ENCODE peak calls at places on chromosomes 11 and 22, in seven cellular contexts. One of them, this sample, is unnamed.

GRCh38 chr11:198236-198806 is 5.4 kb downstream of the SCGB1C1 start:
- DNase-seq in HL-60: no peak
- DNase-seq in endodermal cell: peak; percentile 29
- DNase-seq in CD4-positive, alpha-beta T cell: no peak
- DNase-seq in AG10803: no peak
- DNase-seq in dorsolateral prefrontal cortex: peak; percentile 20
- DNase-seq in endothelial cell: no peak
- DNase-seq in this sample: peak; percentile 57

GRCh38 chr11:5237384-5237783 is 3.1 kb upstream of the HBD start:
- DNase-seq in HL-60: no peak
- DNase-seq in endodermal cell: no peak
- DNase-seq in CD4-positive, alpha-beta T cell: no peak
- DNase-seq in AG10803: no peak
- DNase-seq in dorsolateral prefrontal cortex: no peak
- DNase-seq in endothelial cell: no peak
- DNase-seq in this sample: no peak

GRCh38 chr11:10785146-10785474 is 23.6 kb downstream of the EIF4G2 start:
- DNase-seq in HL-60: no peak
- DNase-seq in endodermal cell: no peak
- DNase-seq in CD4-positive, alpha-beta T cell: no peak
- DNase-seq in AG10803: no peak
- DNase-seq in dorsolateral prefrontal cortex: no peak
- DNase-seq in endothelial cell: no peak
- DNase-seq in this sample: no peak

GRCh38 chr11:116225236-116225635 is 547.6 kb downstream of the BUD13 start:
- DNase-seq in HL-60: no peak
- DNase-seq in endodermal cell: peak; percentile 62
- DNase-seq in CD4-positive, alpha-beta T cell: no peak
- DNase-seq in AG10803: no peak
- DNase-seq in dorsolateral prefrontal cortex: no peak
- DNase-seq in endothelial cell: no peak
- DNase-seq in this sample: no peak

GRCh38 chr22:40665312-40665711 is 14.0 kb upstream of the MCHR1 start:
- DNase-seq in HL-60: no peak
- DNase-seq in endodermal cell: no peak
- DNase-seq in CD4-positive, alpha-beta T cell: no peak
- DNase-seq in AG10803: peak; percentile 78
- DNase-seq in dorsolateral prefrontal cortex: peak; percentile 69
- DNase-seq in endothelial cell: no peak
- DNase-seq in this sample: no peak

GRCh38 chr11:117824571-117825537 is at the start of gene FXYD2:
- DNase-seq in HL-60: no peak
- DNase-seq in endodermal cell: peak; percentile 53
- DNase-seq in CD4-positive, alpha-beta T cell: no peak
- DNase-seq in AG10803: no peak
- DNase-seq in dorsolateral prefrontal cortex: no peak
- DNase-seq in endothelial cell: no peak
- DNase-seq in this sample: peak; percentile 67

GRCh38 chr11:10807629-10808552 is 835 bp downstream of the EIF4G2 start:
- DNase-seq in HL-60: peak; percentile 57
- DNase-seq in endodermal cell: peak; percentile 67
- DNase-seq in CD4-positive, alpha-beta T cell: peak; percentile 30
- DNase-seq in AG10803: peak; percentile 60
- DNase-seq in dorsolateral prefrontal cortex: peak; percentile 54
- DNase-seq in endothelial cell: peak; percentile 60
- DNase-seq in this sample: peak; percentile 86

GRCh38 chr11:7021318-7021717 is 1.0 kb downstream of the NLRP14 start:
- DNase-seq in HL-60: no peak
- DNase-seq in endodermal cell: no peak
- DNase-seq in CD4-positive, alpha-beta T cell: no peak
- DNase-seq in AG10803: no peak
- DNase-seq in dorsolateral prefrontal cortex: no peak
- DNase-seq in endothelial cell: no peak
- DNase-seq in this sample: no peak

GRCh38 chr11:67352546-67353316 is 615 bp downstream of the POLD4 start:
- DNase-seq in HL-60: peak; percentile 66
- DNase-seq in endodermal cell: no peak
- DNase-seq in CD4-positive, alpha-beta T cell: no peak
- DNase-seq in AG10803: peak; percentile 28
- DNase-seq in dorsolateral prefrontal cortex: no peak
- DNase-seq in endothelial cell: no peak
- DNase-seq in this sample: peak; percentile 69

GRCh38 chr11:68461284-68461861 is 821 bp downstream of the PPP6R3 start:
- DNase-seq in HL-60: no peak
- DNase-seq in endodermal cell: peak; percentile 74
- DNase-seq in CD4-positive, alpha-beta T cell: no peak
- DNase-seq in AG10803: no peak
- DNase-seq in dorsolateral prefrontal cortex: no peak
- DNase-seq in endothelial cell: no peak
- DNase-seq in this sample: peak; percentile 10

GRCh38 chr22:36756031-36756430 is 19.9 kb downstream of the IFT27 start:
- DNase-seq in HL-60: no peak
- DNase-seq in endodermal cell: peak; percentile 41
- DNase-seq in CD4-positive, alpha-beta T cell: no peak
- DNase-seq in AG10803: no peak
- DNase-seq in dorsolateral prefrontal cortex: no peak
- DNase-seq in endothelial cell: no peak
- DNase-seq in this sample: peak; percentile 46

GRCh38 chr11:44928807-44929206 is 21.9 kb downstream of the TP53I11 start:
- DNase-seq in HL-60: no peak
- DNase-seq in endodermal cell: peak; percentile 90
- DNase-seq in CD4-positive, alpha-beta T cell: no peak
- DNase-seq in AG10803: no peak
- DNase-seq in dorsolateral prefrontal cortex: no peak
- DNase-seq in endothelial cell: no peak
- DNase-seq in this sample: no peak

GRCh38 chr11:120457996-120458395 is 53.6 kb upstream of the GRIK4 start:
- DNase-seq in HL-60: no peak
- DNase-seq in endodermal cell: no peak
- DNase-seq in CD4-positive, alpha-beta T cell: no peak
- DNase-seq in AG10803: no peak
- DNase-seq in dorsolateral prefrontal cortex: no peak
- DNase-seq in endothelial cell: no peak
- DNase-seq in this sample: no peak

GRCh38 chr11:110531056-110531756 is 101.5 kb downstream of the FDX1 start:
- DNase-seq in HL-60: no peak
- DNase-seq in endodermal cell: no peak
- DNase-seq in CD4-positive, alpha-beta T cell: no peak
- DNase-seq in AG10803: no peak
- DNase-seq in dorsolateral prefrontal cortex: no peak
- DNase-seq in endothelial cell: no peak
- DNase-seq in this sample: no peak

GRCh38 chr22:19875061-19875530 is 20.4 kb upstream of the GNB1L start:
- DNase-seq in HL-60: no peak
- DNase-seq in endodermal cell: no peak
- DNase-seq in CD4-positive, alpha-beta T cell: no peak
- DNase-seq in AG10803: no peak
- DNase-seq in dorsolateral prefrontal cortex: peak; percentile 36
- DNase-seq in endothelial cell: no peak
- DNase-seq in this sample: peak; percentile 70

GRCh38 chr11:12841946-12842630 is 167.0 kb upstream of the RASSF10 start:
- DNase-seq in HL-60: no peak
- DNase-seq in endodermal cell: no peak
- DNase-seq in CD4-positive, alpha-beta T cell: no peak
- DNase-seq in AG10803: peak; percentile 83
- DNase-seq in dorsolateral prefrontal cortex: no peak
- DNase-seq in endothelial cell: peak; percentile 22
- DNase-seq in this sample: no peak

GRCh38 chr11:134731562-134731961 is 319.5 kb upstream of the B3GAT1 start:
- DNase-seq in HL-60: no peak
- DNase-seq in endodermal cell: peak; percentile 91
- DNase-seq in CD4-positive, alpha-beta T cell: no peak
- DNase-seq in AG10803: no peak
- DNase-seq in dorsolateral prefrontal cortex: no peak
- DNase-seq in endothelial cell: no peak
- DNase-seq in this sample: no peak

GRCh38 chr11:83140691-83141455 is 16.1 kb upstream of the PCF11 start:
- DNase-seq in HL-60: no peak
- DNase-seq in endodermal cell: no peak
- DNase-seq in CD4-positive, alpha-beta T cell: no peak
- DNase-seq in AG10803: no peak
- DNase-seq in dorsolateral prefrontal cortex: no peak
- DNase-seq in endothelial cell: no peak
- DNase-seq in this sample: no peak

GRCh38 chr11:97683733-97684132 is 1293.9 kb downstream of the JRKL start:
- DNase-seq in HL-60: peak; percentile 20
- DNase-seq in endodermal cell: peak; percentile 84
- DNase-seq in CD4-positive, alpha-beta T cell: no peak
- DNase-seq in AG10803: no peak
- DNase-seq in dorsolateral prefrontal cortex: no peak
- DNase-seq in endothelial cell: no peak
- DNase-seq in this sample: no peak

GRCh38 chr11:101127699-101128570 is 1.7 kb downstream of the PGR start:
- DNase-seq in HL-60: no peak
- DNase-seq in endodermal cell: peak; percentile 85
- DNase-seq in CD4-positive, alpha-beta T cell: no peak
- DNase-seq in AG10803: no peak
- DNase-seq in dorsolateral prefrontal cortex: no peak
- DNase-seq in endothelial cell: peak; percentile 37
- DNase-seq in this sample: peak; percentile 65

GRCh38 chr11:12636871-12637410 is 37.3 kb upstream of the TEAD1 start:
- DNase-seq in HL-60: no peak
- DNase-seq in endodermal cell: no peak
- DNase-seq in CD4-positive, alpha-beta T cell: no peak
- DNase-seq in AG10803: no peak
- DNase-seq in dorsolateral prefrontal cortex: no peak
- DNase-seq in endothelial cell: no peak
- DNase-seq in this sample: no peak

GRCh38 chr11:72586591-72587090 is 87.6 kb downstream of the PDE2A start:
- DNase-seq in HL-60: no peak
- DNase-seq in endodermal cell: no peak
- DNase-seq in CD4-positive, alpha-beta T cell: no peak
- DNase-seq in AG10803: no peak
- DNase-seq in dorsolateral prefrontal cortex: peak; percentile 34
- DNase-seq in endothelial cell: no peak
- DNase-seq in this sample: no peak

GRCh38 chr11:101555366-101555765 is 28.4 kb downstream of the TRPC6 start:
- DNase-seq in HL-60: no peak
- DNase-seq in endodermal cell: no peak
- DNase-seq in CD4-positive, alpha-beta T cell: no peak
- DNase-seq in AG10803: peak; percentile 15
- DNase-seq in dorsolateral prefrontal cortex: no peak
- DNase-seq in endothelial cell: no peak
- DNase-seq in this sample: no peak

GRCh38 chr11:122785156-122785605 is 53.1 kb upstream of the CRTAM start:
- DNase-seq in HL-60: no peak
- DNase-seq in endodermal cell: no peak
- DNase-seq in CD4-positive, alpha-beta T cell: no peak
- DNase-seq in AG10803: no peak
- DNase-seq in dorsolateral prefrontal cortex: no peak
- DNase-seq in endothelial cell: no peak
- DNase-seq in this sample: no peak

GRCh38 chr11:111557425-111558111 is 17.0 kb downstream of the LAYN start:
- DNase-seq in HL-60: no peak
- DNase-seq in endodermal cell: no peak
- DNase-seq in CD4-positive, alpha-beta T cell: no peak
- DNase-seq in AG10803: peak; percentile 98
- DNase-seq in dorsolateral prefrontal cortex: no peak
- DNase-seq in endothelial cell: no peak
- DNase-seq in this sample: no peak

GRCh38 chr11:35166369-35167360 is 27.7 kb downstream of the CD44 start:
- DNase-seq in HL-60: no peak
- DNase-seq in endodermal cell: no peak
- DNase-seq in CD4-positive, alpha-beta T cell: peak; percentile 22
- DNase-seq in AG10803: peak; percentile 94
- DNase-seq in dorsolateral prefrontal cortex: peak; percentile 65
- DNase-seq in endothelial cell: no peak
- DNase-seq in this sample: no peak

GRCh38 chr11:103862827-103863213 is 173.6 kb upstream of the DDI1 start:
- DNase-seq in HL-60: no peak
- DNase-seq in endodermal cell: peak; percentile 55
- DNase-seq in CD4-positive, alpha-beta T cell: no peak
- DNase-seq in AG10803: no peak
- DNase-seq in dorsolateral prefrontal cortex: no peak
- DNase-seq in endothelial cell: no peak
- DNase-seq in this sample: no peak

GRCh38 chr11:21588754-21589153 is 604.1 kb upstream of the ANO5 start:
- DNase-seq in HL-60: no peak
- DNase-seq in endodermal cell: no peak
- DNase-seq in CD4-positive, alpha-beta T cell: no peak
- DNase-seq in AG10803: no peak
- DNase-seq in dorsolateral prefrontal cortex: no peak
- DNase-seq in endothelial cell: no peak
- DNase-seq in this sample: no peak

GRCh38 chr22:46802608-46803027 is 40.2 kb downstream of the TBC1D22A start:
- DNase-seq in HL-60: no peak
- DNase-seq in endodermal cell: peak; percentile 42
- DNase-seq in CD4-positive, alpha-beta T cell: no peak
- DNase-seq in AG10803: no peak
- DNase-seq in dorsolateral prefrontal cortex: no peak
- DNase-seq in endothelial cell: no peak
- DNase-seq in this sample: no peak

GRCh38 chr11:68206211-68206610 is 6.9 kb downstream of the KMT5B start:
- DNase-seq in HL-60: no peak
- DNase-seq in endodermal cell: peak; percentile 65
- DNase-seq in CD4-positive, alpha-beta T cell: no peak
- DNase-seq in AG10803: peak; percentile 67
- DNase-seq in dorsolateral prefrontal cortex: no peak
- DNase-seq in endothelial cell: peak; percentile 17
- DNase-seq in this sample: no peak

GRCh38 chr11:132999031-132999430 is 533.3 kb downstream of the OPCML start:
- DNase-seq in HL-60: no peak
- DNase-seq in endodermal cell: no peak
- DNase-seq in CD4-positive, alpha-beta T cell: no peak
- DNase-seq in AG10803: no peak
- DNase-seq in dorsolateral prefrontal cortex: no peak
- DNase-seq in endothelial cell: no peak
- DNase-seq in this sample: no peak
- TF ChIP-seq CTCF in HL-60: no peak
- TF ChIP-seq CTCF in endodermal cell: no peak
- TF ChIP-seq CTCF in CD4-positive, alpha-beta T cell: no peak
- TF ChIP-seq CTCF in AG10803: no peak
- TF ChIP-seq CTCF in dorsolateral prefrontal cortex: no peak
- TF ChIP-seq CTCF in endothelial cell: no peak
- TF ChIP-seq CTCF in this sample: no peak

GRCh38 chr22:30635273-30636225 is at the start of gene SLC35E4:
- DNase-seq in HL-60: peak; percentile 60
- DNase-seq in endodermal cell: peak; percentile 97
- DNase-seq in CD4-positive, alpha-beta T cell: peak; percentile 96
- DNase-seq in AG10803: peak; percentile 87
- DNase-seq in dorsolateral prefrontal cortex: peak; percentile 94
- DNase-seq in endothelial cell: peak; percentile 94
- DNase-seq in this sample: peak; percentile 97
- TF ChIP-seq CTCF in HL-60: no peak
- TF ChIP-seq CTCF in endodermal cell: peak; percentile 52
- TF ChIP-seq CTCF in CD4-positive, alpha-beta T cell: no peak
- TF ChIP-seq CTCF in AG10803: peak; percentile 39
- TF ChIP-seq CTCF in dorsolateral prefrontal cortex: peak; percentile 16
- TF ChIP-seq CTCF in endothelial cell: no peak
- TF ChIP-seq CTCF in this sample: peak; percentile 24

GRCh38 chr11:47768090-47768620 is 1.0 kb upstream of the FNBP4 start:
- DNase-seq in HL-60: peak; percentile 71
- DNase-seq in endodermal cell: peak; percentile 64
- DNase-seq in CD4-positive, alpha-beta T cell: peak; percentile 6
- DNase-seq in AG10803: peak; percentile 89
- DNase-seq in dorsolateral prefrontal cortex: peak; percentile 57
- DNase-seq in endothelial cell: peak; percentile 22
- DNase-seq in this sample: peak; percentile 86
- TF ChIP-seq CTCF in HL-60: no peak
- TF ChIP-seq CTCF in endodermal cell: no peak
- TF ChIP-seq CTCF in CD4-positive, alpha-beta T cell: no peak
- TF ChIP-seq CTCF in AG10803: no peak
- TF ChIP-seq CTCF in dorsolateral prefrontal cortex: no peak
- TF ChIP-seq CTCF in endothelial cell: no peak
- TF ChIP-seq CTCF in this sample: no peak

GRCh38 chr11:108958446-108959123 is 293.7 kb downstream of the DDX10 start:
- DNase-seq in HL-60: no peak
- DNase-seq in endodermal cell: no peak
- DNase-seq in CD4-positive, alpha-beta T cell: no peak
- DNase-seq in AG10803: peak; percentile 68
- DNase-seq in dorsolateral prefrontal cortex: no peak
- DNase-seq in endothelial cell: no peak
- DNase-seq in this sample: no peak
- TF ChIP-seq CTCF in HL-60: no peak
- TF ChIP-seq CTCF in endodermal cell: no peak
- TF ChIP-seq CTCF in CD4-positive, alpha-beta T cell: no peak
- TF ChIP-seq CTCF in AG10803: no peak
- TF ChIP-seq CTCF in dorsolateral prefrontal cortex: no peak
- TF ChIP-seq CTCF in endothelial cell: no peak
- TF ChIP-seq CTCF in this sample: no peak